ENCODE peak calls at places on chromosomes 7 and 10, in nine cellular contexts. Q is AG09319, O is B cell, I is fibroblast of lung, G is kidney, L is bronchial epithelial cell, T is body of pancreas, W is vagina, S is foreskin fibroblast. N is an unnamed sample.

GRCh38 chr7:135723411-135723810 is 4.6 kb downstream of the SLC13A4 start:
- DNase-seq in Q (no peak), O (no peak), I (no peak), G (no peak), L (no peak), T (no peak), W (no peak), S (no peak), N (no peak)

GRCh38 chr10:7409045-7409731 is 1.6 kb downstream of the SFMBT2 start:
- DNase-seq in Q (no peak), O (peak), I (peak), G (peak), L (no peak), T (no peak), W (no peak), S (peak), N (no peak)

GRCh38 chr10:76031769-76032441 is 600.5 kb downstream of the LRMDA start:
- DNase-seq in Q (no peak), O (no peak), I (no peak), G (no peak), L (no peak), T (no peak), W (no peak), S (no peak), N (no peak)

GRCh38 chr10:101831169-101831811 is 12.3 kb downstream of the KCNIP2 start:
- DNase-seq in Q (no peak), O (no peak), I (no peak), G (peak), L (no peak), T (no peak), W (no peak), S (no peak), N (no peak)

GRCh38 chr10:50400694-50401093 is 149.4 kb upstream of the ASAH2 start:
- DNase-seq in Q (no peak), O (no peak), I (no peak), G (no peak), L (no peak), T (no peak), W (no peak), S (no peak), N (no peak)

GRCh38 chr7:110442386-110442837 is 648.5 kb upstream of the LRRN3 start:
- DNase-seq in Q (no peak), O (no peak), I (peak), G (no peak), L (peak), T (peak), W (no peak), S (peak), N (peak)

GRCh38 chr7:128452552-128452951 is 3.1 kb upstream of the HILPDA start:
- DNase-seq in Q (no peak), O (no peak), I (no peak), G (no peak), L (no peak), T (no peak), W (peak), S (no peak), N (no peak)

GRCh38 chr7:116776610-116777289 is 85.6 kb upstream of the CAPZA2 start:
- DNase-seq in Q (no peak), O (no peak), I (peak), G (no peak), L (peak), T (peak), W (no peak), S (peak), N (peak)

GRCh38 chr10:7593068-7593467 is 73.7 kb downstream of the ITIH5 start:
- DNase-seq in Q (no peak), O (no peak), I (peak), G (no peak), L (no peak), T (no peak), W (no peak), S (no peak), N (no peak)

GRCh38 chr7:229184-229964 is 37.0 kb downstream of the FAM20C start:
- DNase-seq in Q (peak), O (no peak), I (peak), G (no peak), L (no peak), T (no peak), W (no peak), S (peak), N (peak)

GRCh38 chr10:122164028-122164601 is 107.0 kb upstream of the BTBD16 start:
- DNase-seq in Q (no peak), O (no peak), I (peak), G (peak), L (no peak), T (no peak), W (no peak), S (peak), N (no peak)

GRCh38 chr7:641269-641671 is 85.2 kb upstream of the DNAAF5 start:
- DNase-seq in Q (no peak), O (no peak), I (peak), G (peak), L (no peak), T (no peak), W (no peak), S (no peak), N (no peak)

GRCh38 chr7:149778696-149779501 is 5.5 kb upstream of the ZNF467 start:
- DNase-seq in Q (no peak), O (no peak), I (no peak), G (peak), L (no peak), T (no peak), W (no peak), S (no peak), N (no peak)

GRCh38 chr7:13017881-13018280 is 330.4 kb downstream of the ARL4A start:
- DNase-seq in Q (no peak), O (no peak), I (no peak), G (no peak), L (peak), T (no peak), W (no peak), S (no peak), N (no peak)

GRCh38 chr10:3924344-3924743 is 139.3 kb upstream of the KLF6 start:
- DNase-seq in Q (no peak), O (no peak), I (peak), G (no peak), L (peak), T (no peak), W (no peak), S (peak), N (peak)

GRCh38 chr7:98624846-98625420 is 7.8 kb downstream of the NPTX2 start:
- DNase-seq in Q (no peak), O (no peak), I (no peak), G (no peak), L (no peak), T (no peak), W (no peak), S (no peak), N (no peak)

GRCh38 chr10:111789821-111790220 is 393.7 kb downstream of the GPAM start:
- DNase-seq in Q (no peak), O (no peak), I (no peak), G (no peak), L (no peak), T (no peak), W (no peak), S (no peak), N (no peak)

GRCh38 chr10:31320179-31320597 is 1.2 kb downstream of the ZEB1 start:
- DNase-seq in Q (no peak), O (peak), I (peak), G (peak), L (no peak), T (peak), W (no peak), S (no peak), N (no peak)

GRCh38 chr7:142349670-142350405 is 92.0 kb upstream of the PRSS58 start:
- DNase-seq in Q (no peak), O (no peak), I (no peak), G (peak), L (peak), T (no peak), W (no peak), S (no peak), N (no peak)

GRCh38 chr7:35818513-35818912 is 17.7 kb downstream of the SEPTIN7 start:
- DNase-seq in Q (no peak), O (no peak), I (no peak), G (no peak), L (no peak), T (no peak), W (no peak), S (no peak), N (no peak)

GRCh38 chr7:77727936-77728701 is 31.9 kb downstream of the RSBN1L start:
- DNase-seq in Q (peak), O (no peak), I (peak), G (no peak), L (peak), T (no peak), W (no peak), S (peak), N (no peak)

GRCh38 chr7:142785841-142786250 is 15.1 kb downstream of the PRSS2 start:
- DNase-seq in Q (no peak), O (no peak), I (no peak), G (no peak), L (no peak), T (no peak), W (no peak), S (no peak), N (no peak)

GRCh38 chr10:45235823-45236222 is 79.6 kb downstream of the OR13A1 start:
- DNase-seq in Q (no peak), O (no peak), I (no peak), G (no peak), L (peak), T (no peak), W (no peak), S (peak), N (peak)

GRCh38 chr7:110522061-110522750 is 568.7 kb upstream of the LRRN3 start:
- DNase-seq in Q (no peak), O (no peak), I (no peak), G (no peak), L (no peak), T (no peak), W (no peak), S (peak), N (no peak)

GRCh38 chr10:114634607-114634974 is 23.5 kb downstream of the ABLIM1 start:
- DNase-seq in Q (peak), O (no peak), I (peak), G (peak), L (peak), T (peak), W (no peak), S (peak), N (peak)

DNA sequence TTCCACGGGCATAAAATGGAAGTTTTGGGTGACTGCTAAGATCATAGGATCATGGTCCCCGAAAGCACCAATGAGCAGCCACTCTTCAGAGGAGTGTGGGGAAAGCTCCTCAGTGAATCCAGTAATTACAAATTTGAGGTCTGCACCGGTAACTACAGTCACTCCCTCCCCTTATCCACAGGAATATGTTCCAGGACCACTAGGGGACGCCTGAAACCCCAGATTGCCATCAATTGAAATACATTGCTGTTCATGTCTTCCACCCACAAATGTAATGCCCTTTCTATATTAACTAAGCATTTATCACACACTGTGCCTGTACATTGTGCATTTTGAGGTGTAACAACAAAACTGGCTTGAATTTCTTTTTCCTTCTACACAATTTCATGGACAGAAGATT is 447.9 kb upstream of the PFKP start:
- DNase-seq in Q (no peak), O (no peak), I (no peak), G (no peak), L (no peak), T (no peak), W (no peak), S (no peak), N (no peak)
- TF ChIP-seq CTCF in Q (no peak), O (no peak), I (peak), G (peak), L (no peak), T (no peak), W (no peak), S (no peak), N (peak)

GRCh38 chr10:22103701-22104100 is 100.2 kb upstream of the DNAJC1 start:
- DNase-seq in Q (no peak), O (peak), I (peak), G (no peak), L (peak), T (no peak), W (no peak), S (no peak), N (no peak)
- TF ChIP-seq CTCF in Q (peak), O (peak), I (peak), G (peak), L (peak), T (peak), W (no peak), S (no peak), N (peak)

GRCh38 chr7:18593602-18594279 is 98.2 kb downstream of the HDAC9 start:
- DNase-seq in Q (no peak), O (no peak), I (no peak), G (no peak), L (no peak), T (no peak), W (no peak), S (no peak), N (no peak)

GRCh38 chr7:18590259-18590658 is 94.7 kb downstream of the HDAC9 start:
- DNase-seq in Q (no peak), O (no peak), I (peak), G (no peak), L (no peak), T (no peak), W (no peak), S (peak), N (no peak)

GRCh38 chr7:18590744-18591340 is 95.3 kb downstream of the HDAC9 start:
- DNase-seq in Q (peak), O (no peak), I (peak), G (no peak), L (peak), T (no peak), W (no peak), S (peak), N (no peak)
- TF ChIP-seq CTCF in Q (peak), O (peak), I (peak), G (peak), L (peak), T (peak), W (peak), S (peak), N (peak)

DNA sequence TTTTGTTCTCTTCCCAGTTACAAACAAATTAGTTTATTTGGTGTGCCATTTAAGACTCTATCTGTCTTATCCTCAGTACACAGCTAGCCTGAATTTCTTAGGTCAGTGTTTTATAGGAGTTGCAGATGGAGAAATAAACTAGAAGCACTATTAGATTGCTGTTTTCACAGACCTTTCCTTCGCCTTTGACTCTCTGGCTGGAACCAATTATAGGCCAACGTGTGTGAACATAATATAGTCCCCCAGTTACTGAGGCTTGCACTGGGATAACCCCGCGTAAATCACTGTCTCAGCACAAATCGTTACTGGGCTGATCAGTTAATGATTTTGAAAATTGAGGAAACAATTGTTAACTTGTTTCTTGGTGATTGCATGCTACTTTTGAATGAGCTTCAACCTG is 233.4 kb downstream of the GFRA1 start:
- DNase-seq in Q (no peak), O (no peak), I (no peak), G (no peak), L (no peak), T (no peak), W (no peak), S (no peak), N (no peak)
- TF ChIP-seq CTCF in Q (no peak), O (no peak), I (no peak), G (no peak), L (no peak), T (no peak), W (no peak), S (no peak), N (no peak)

GRCh38 chr7:4159761-4160554 is 522.1 kb upstream of the FOXK1 start:
- DNase-seq in Q (no peak), O (no peak), I (no peak), G (no peak), L (peak), T (no peak), W (no peak), S (no peak), N (no peak)
- TF ChIP-seq CTCF in Q (no peak), O (no peak), I (no peak), G (no peak), L (no peak), T (no peak), W (no peak), S (no peak), N (no peak)

DNA sequence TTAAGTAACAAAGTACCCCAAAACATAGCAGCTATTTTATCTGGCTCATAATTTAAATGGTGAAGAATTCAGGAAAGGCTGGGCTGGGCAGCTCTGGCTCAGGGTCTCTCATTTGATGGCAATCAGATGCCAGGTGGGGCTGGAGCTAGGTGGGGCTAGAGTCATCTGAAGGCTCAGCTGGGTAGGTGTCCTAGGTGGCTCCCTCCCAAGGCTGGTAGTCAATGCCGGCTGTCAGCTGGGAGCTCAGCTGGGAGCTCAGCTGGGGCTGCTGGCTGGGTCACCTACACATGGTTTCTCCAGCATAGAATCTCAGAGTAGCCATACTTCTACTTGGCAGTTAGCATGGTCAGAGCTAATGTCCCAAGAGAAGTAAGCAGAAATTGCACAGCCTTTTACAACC is 34.1 kb downstream of the OSBPL3 start:
- DNase-seq in Q (no peak), O (no peak), I (no peak), G (no peak), L (no peak), T (no peak), W (no peak), S (no peak), N (no peak)
- TF ChIP-seq CTCF in Q (no peak), O (no peak), I (no peak), G (no peak), L (no peak), T (no peak), W (no peak), S (no peak), N (no peak)

DNA sequence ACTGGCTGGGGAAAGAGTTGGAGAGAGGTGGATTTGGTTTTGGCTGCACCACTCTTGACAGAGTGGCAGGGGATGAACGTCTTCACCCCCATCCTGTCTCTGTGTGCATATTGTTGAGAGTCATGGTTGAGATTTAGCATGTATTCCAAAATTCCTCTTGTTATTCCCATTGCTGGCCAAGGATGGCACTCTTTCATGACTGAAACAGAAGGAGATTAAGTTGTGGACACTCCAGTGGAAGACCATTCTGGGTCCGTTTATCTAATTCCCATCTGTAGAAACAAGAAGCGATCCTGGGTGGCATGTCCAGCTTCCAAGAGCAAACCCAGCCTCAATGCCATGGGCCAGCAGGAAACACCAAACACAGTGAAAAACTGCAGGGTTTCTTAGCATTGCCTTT is 469.0 kb upstream of the IGFBP3 start:
- DNase-seq in Q (no peak), O (no peak), I (no peak), G (no peak), L (no peak), T (no peak), W (no peak), S (peak), N (peak)
- TF ChIP-seq CTCF in Q (no peak), O (no peak), I (peak), G (no peak), L (no peak), T (no peak), W (no peak), S (peak), N (peak)

GRCh38 chr7:65037740-65038678 is 31.5 kb upstream of the ERV3-1 start:
- DNase-seq in Q (peak), O (peak), I (peak), G (peak), L (peak), T (peak), W (peak), S (peak), N (peak)
- TF ChIP-seq CTCF in Q (no peak), O (no peak), I (no peak), G (no peak), L (no peak), T (peak), W (no peak), S (no peak), N (no peak)

GRCh38 chr10:96626795-96627194 is 40.0 kb upstream of the TM9SF3 start:
- DNase-seq in Q (no peak), O (no peak), I (no peak), G (no peak), L (no peak), T (no peak), W (no peak), S (no peak), N (no peak)
- TF ChIP-seq CTCF in Q (no peak), O (no peak), I (no peak), G (no peak), L (no peak), T (no peak), W (no peak), S (no peak), N (peak)

N was measured in brain microvascular endothelial cell.